ENCODE peak calls at places on chromosomes 2 and 18, in six cellular contexts. L is fibroblast of pulmonary artery, S is stomach, R is AG09309, G is CD14-positive monocyte, P is MCF 10A. K is an unnamed sample.

GRCh38 chr2:121519732-121520640 is 10.7 kb upstream of the RNU4ATAC start:
- DNase-seq in R (no peak), G (no peak), P (no peak), S (no peak), L (no peak), K (no peak)

GRCh38 chr2:240584486-240585031 is 2.0 kb upstream of the CAPN10 start:
- DNase-seq in S (no peak), R (no peak), L (peak), G (peak), P (peak), K (peak)

GRCh38 chr2:237931205-237931721 is 35.6 kb upstream of the UBE2F start:
- DNase-seq in S (no peak), P (no peak), L (no peak), G (no peak), R (peak), K (no peak)

GRCh38 chr2:26352892-26353291 is 6.3 kb upstream of the ADGRF3 start:
- DNase-seq in R (no peak), L (no peak), S (no peak), P (peak), G (no peak), K (no peak)

GRCh38 chr18:45916302-45916701 is 50.8 kb downstream of the EPG5 start:
- DNase-seq in P (no peak), S (no peak), G (no peak), R (no peak), L (no peak), K (no peak)

GRCh38 chr18:908631-909621 is 4.3 kb downstream of the ADCYAP1 start:
- DNase-seq in G (no peak), P (no peak), R (no peak), L (no peak), S (no peak), K (no peak)

GRCh38 chr2:134202361-134202760 is 51.5 kb upstream of the MGAT5 start:
- DNase-seq in G (no peak), S (no peak), P (no peak), R (no peak), L (no peak), K (no peak)

GRCh38 chr2:42378415-42378814 is 17.4 kb upstream of the COX7A2L start:
- DNase-seq in L (no peak), S (no peak), G (no peak), R (no peak), P (no peak), K (no peak)

GRCh38 chr2:71157124-71157802 is 26.8 kb downstream of the MPHOSPH10 start:
- DNase-seq in R (no peak), G (no peak), L (peak), P (peak), S (peak), K (no peak)

GRCh38 chr2:216431457-216431856 is 19.2 kb downstream of the SMARCAL1 start:
- DNase-seq in G (no peak), P (no peak), R (no peak), S (no peak), L (no peak), K (no peak)

GRCh38 chr2:64766841-64767669 is 113.3 kb upstream of the SERTAD2 start:
- DNase-seq in S (no peak), P (no peak), G (no peak), L (peak), R (no peak), K (no peak)

GRCh38 chr2:56483081-56483480 is 299.3 kb downstream of the CCDC85A start:
- DNase-seq in S (no peak), L (no peak), G (no peak), P (no peak), R (no peak), K (no peak)

GRCh38 chr2:190862591-190862991 is 18.0 kb upstream of the GLS start:
- DNase-seq in S (no peak), G (no peak), L (peak), P (peak), R (peak), K (no peak)

GRCh38 chr18:686339-687111 is 25.9 kb downstream of the ENOSF1 start:
- DNase-seq in G (no peak), L (no peak), R (no peak), S (no peak), P (no peak), K (no peak)

GRCh38 chr2:62010632-62011276 is 105.3 kb downstream of the COMMD1 start:
- DNase-seq in P (no peak), R (no peak), G (no peak), L (no peak), S (no peak), K (no peak)

GRCh38 chr2:39994151-39994550 is 215.1 kb upstream of the THUMPD2 start:
- DNase-seq in S (no peak), G (no peak), P (peak), L (peak), R (peak), K (no peak)

GRCh38 chr2:8457620-8458255 is 224.1 kb upstream of the ID2 start:
- DNase-seq in R (no peak), L (no peak), S (peak), G (no peak), P (no peak), K (no peak)

GRCh38 chr2:234081970-234082822 is 31.7 kb downstream of the SPP2 start:
- DNase-seq in L (no peak), P (peak), S (peak), G (no peak), R (no peak), K (no peak)

GRCh38 chr2:10658041-10658913 is 31.5 kb downstream of the NOL10 start:
- DNase-seq in L (peak), S (no peak), R (peak), P (peak), G (no peak), K (no peak)

GRCh38 chr2:233945146-233945545 is 28.0 kb downstream of the TRPM8 start:
- DNase-seq in R (no peak), G (no peak), P (no peak), S (no peak), L (no peak), K (no peak)

GRCh38 chr18:61908661-61909060 is 15.9 kb upstream of the RNF152 start:
- DNase-seq in R (no peak), S (no peak), G (no peak), P (no peak), L (no peak), K (no peak)

GRCh38 chr2:217954469-217954868 is 48.3 kb downstream of the TNS1 start:
- DNase-seq in G (peak), L (no peak), S (no peak), R (no peak), P (no peak), K (no peak)

GRCh38 chr2:152098798-152099654 is at the start of gene CACNB4:
- DNase-seq in P (no peak), G (no peak), L (peak), S (peak), R (no peak), K (no peak)

GRCh38 chr2:36526216-36526615 is 71.8 kb downstream of the FEZ2 start:
- DNase-seq in R (no peak), P (no peak), S (no peak), L (peak), G (no peak), K (no peak)

GRCh38 chr18:33596178-33596854 is 18.3 kb downstream of the ASXL3 start:
- DNase-seq in R (no peak), G (no peak), P (peak), L (peak), S (no peak), K (no peak)

GRCh38 chr2:63035686-63036085 is 14.9 kb upstream of the OTX1 start:
- DNase-seq in L (no peak), R (no peak), S (no peak), G (no peak), P (no peak), K (no peak)

GRCh38 chr2:218991674-218992168 is 1.5 kb downstream of the CRYBA2 start:
- DNase-seq in G (no peak), L (peak), S (no peak), P (peak), R (no peak), K (peak)

GRCh38 chr2:40199758-40200157 is 252.1 kb downstream of the SLC8A1 start:
- DNase-seq in L (peak), P (no peak), G (no peak), S (no peak), R (no peak), K (no peak)

GRCh38 chr2:241809383-241810303 is 650 bp downstream of the NEU4 start:
- DNase-seq in L (no peak), P (no peak), R (no peak), G (no peak), S (no peak), K (peak)

GRCh38 chr2:163887182-163887581 is 151.4 kb upstream of the FIGN start:
- DNase-seq in P (no peak), L (no peak), S (no peak), R (no peak), G (no peak), K (no peak)
- TF ChIP-seq CTCF in P (no peak), L (peak), S (no peak), R (peak), G (no peak), K (peak)

DNA sequence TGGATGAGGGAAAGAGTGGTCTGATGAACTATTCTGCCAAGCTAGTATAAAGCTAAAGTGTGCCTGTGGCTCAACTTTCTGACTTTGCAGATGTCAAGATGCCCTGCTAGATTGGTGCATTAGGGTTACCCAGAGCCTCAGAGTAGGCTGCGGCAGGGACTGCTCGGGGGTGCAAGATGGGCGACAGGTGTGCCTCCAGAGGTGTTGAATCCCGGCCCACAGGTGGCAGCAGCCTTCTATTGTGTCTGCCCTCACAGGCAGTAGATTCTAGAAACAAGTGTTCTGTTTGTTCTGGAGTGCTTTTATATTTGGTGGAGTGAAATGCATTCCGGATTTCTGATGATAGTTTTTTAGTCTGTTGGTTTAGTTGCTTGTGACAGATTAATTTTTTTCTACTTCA is 131.6 kb upstream of the IL1R2 start:
- DNase-seq in R (no peak), L (no peak), G (no peak), P (no peak), S (no peak), K (no peak)
- TF ChIP-seq CTCF in R (no peak), L (no peak), G (no peak), P (no peak), S (no peak), K (no peak)

GRCh38 chr2:22375094-22375493 is 1009.9 kb upstream of the KLHL29 start:
- DNase-seq in P (peak), G (no peak), R (no peak), L (no peak), S (no peak), K (no peak)
- TF ChIP-seq CTCF in P (no peak), G (no peak), R (no peak), L (no peak), S (no peak), K (no peak)

DNA sequence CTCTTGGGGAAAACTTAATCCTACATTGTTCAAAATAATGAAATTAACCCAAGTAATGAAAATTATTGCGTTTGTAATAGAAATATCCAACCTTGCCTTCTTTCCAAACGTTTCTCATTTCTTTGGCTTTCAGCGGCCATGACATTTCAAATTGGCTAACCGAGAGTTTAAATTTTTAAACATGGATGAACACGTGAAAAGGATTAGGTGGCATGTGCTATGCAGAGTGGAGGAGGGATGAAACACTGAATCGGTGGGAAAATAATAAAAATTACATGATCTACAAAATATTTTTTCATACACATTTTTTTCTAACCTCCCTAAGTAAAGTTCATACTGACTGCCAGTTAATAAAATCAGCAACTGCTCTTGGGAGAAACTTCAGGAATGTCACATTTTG is 728.4 kb upstream of the PKDCC start:
- DNase-seq in P (no peak), R (no peak), L (no peak), G (no peak), S (no peak), K (no peak)
- TF ChIP-seq CTCF in P (no peak), R (no peak), L (no peak), G (no peak), S (no peak), K (no peak)

DNA sequence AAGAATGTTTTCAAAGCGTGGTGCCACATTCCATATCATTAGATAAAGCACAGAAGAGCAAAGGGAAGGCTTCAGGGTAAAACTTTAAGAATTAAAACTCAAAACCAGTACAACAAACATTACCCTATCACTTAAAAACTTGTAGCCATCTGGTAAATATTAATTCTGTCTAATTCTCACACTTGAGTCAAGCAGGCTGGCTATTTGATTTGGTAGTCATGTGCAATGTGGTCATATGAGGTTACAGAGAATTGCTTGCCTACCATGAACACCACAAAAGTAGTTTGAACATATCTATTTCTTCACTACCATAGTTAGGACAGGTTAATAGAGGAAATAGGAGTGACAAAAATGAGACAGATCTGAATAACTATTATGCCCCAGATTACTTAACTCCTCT is 244.9 kb downstream of the IRS1 start:
- DNase-seq in P (no peak), G (no peak), R (no peak), S (no peak), L (no peak), K (no peak)
- TF ChIP-seq CTCF in P (no peak), G (no peak), R (no peak), S (no peak), L (no peak), K (no peak)

K was measured in chondrocyte.